ENCODE peak calls at places on chromosomes 7 and 10, in eight cellular contexts. S, H, A, R, C, M, B and P are unnamed samples.

GRCh38 chr7:100367251-100367620 is 6.1 kb upstream of the PILRA start:
- DNase-seq in M (no peak), B (no peak), R (peak), H (no peak), S (no peak), C (no peak), A (no peak), P (no peak)

GRCh38 chr7:73560035-73560835 is 2.7 kb upstream of the BCL7B start:
- DNase-seq in B (no peak), C (peak), A (peak), R (no peak), H (peak), S (peak), M (peak), P (peak)

GRCh38 chr10:17354781-17355180 is 99.6 kb downstream of the ST8SIA6 start:
- DNase-seq in A (no peak), S (peak), R (no peak), C (peak), B (no peak), M (no peak), H (peak), P (peak)

GRCh38 chr10:63765126-63765525 is 243.9 kb downstream of the REEP3 start:
- DNase-seq in B (no peak), M (peak), H (peak), C (peak), S (no peak), A (no peak), R (no peak), P (no peak)

GRCh38 chr7:29866490-29866930 is 60.2 kb downstream of the WIPF3 start:
- DNase-seq in H (peak), B (no peak), S (peak), M (peak), R (peak), C (peak), A (no peak), P (peak)

GRCh38 chr10:18097524-18097923 is 42.7 kb upstream of the CACNB2 start:
- DNase-seq in R (no peak), C (peak), A (no peak), B (no peak), M (peak), S (no peak), H (peak), P (no peak)

GRCh38 chr7:108627476-108628051 is 57.9 kb downstream of the DNAJB9 start:
- DNase-seq in A (no peak), R (no peak), C (no peak), B (no peak), M (no peak), H (no peak), S (no peak), P (no peak)

GRCh38 chr7:6078548-6078947 is 47.4 kb downstream of the ANKRD61 start:
- DNase-seq in A (no peak), M (no peak), B (no peak), R (no peak), S (no peak), C (no peak), H (no peak), P (no peak)

GRCh38 chr10:30056281-30056680 is 3.1 kb downstream of the JCAD start:
- DNase-seq in S (peak), A (no peak), C (no peak), R (no peak), H (peak), B (no peak), M (peak), P (no peak)

GRCh38 chr10:68231106-68231901 is 609 bp downstream of the ATOH7 start:
- DNase-seq in A (peak), S (peak), R (peak), M (peak), C (peak), H (peak), B (peak), P (no peak)

GRCh38 chr7:100801833-100802568 is 25.3 kb downstream of the EPHB4 start:
- DNase-seq in H (peak), R (peak), A (peak), S (peak), B (peak), M (peak), C (peak), P (peak)

GRCh38 chr7:94376281-94376680 is 18.4 kb upstream of the COL1A2 start:
- DNase-seq in B (no peak), S (no peak), R (no peak), C (no peak), H (no peak), M (no peak), A (no peak), P (no peak)

GRCh38 chr7:75980865-75981449 is 13.4 kb downstream of the TMEM120A start:
- DNase-seq in A (no peak), B (no peak), R (no peak), C (no peak), M (no peak), H (no peak), S (no peak), P (no peak)

GRCh38 chr10:130555411-130555750 is 419.2 kb downstream of the GLRX3 start:
- DNase-seq in S (no peak), M (no peak), H (no peak), A (no peak), R (no peak), C (no peak), B (no peak), P (no peak)

GRCh38 chr7:156875766-156876165 is 17.2 kb downstream of the LMBR1 start:
- DNase-seq in H (no peak), A (no peak), S (no peak), R (no peak), B (no peak), M (no peak), C (no peak), P (no peak)

GRCh38 chr7:137953043-137953691 is 48.7 kb downstream of the CREB3L2 start:
- DNase-seq in H (peak), C (peak), R (no peak), B (no peak), A (peak), S (peak), M (peak), P (peak)

GRCh38 chr7:41701068-41701467 is 1.8 kb downstream of the INHBA start:
- DNase-seq in B (no peak), H (no peak), A (no peak), S (no peak), M (no peak), C (no peak), R (no peak), P (no peak)

GRCh38 chr7:38284553-38284952 is 11.1 kb upstream of the TARP start:
- DNase-seq in C (no peak), S (no peak), A (no peak), R (no peak), B (no peak), M (no peak), H (no peak), P (no peak)

GRCh38 chr10:88045544-88046415 is 182.4 kb downstream of the PTEN start:
- DNase-seq in H (no peak), C (peak), S (no peak), M (peak), B (no peak), R (no peak), A (no peak), P (no peak)

GRCh38 chr10:123136806-123137642 is 1.3 kb downstream of the HMX3 start:
- DNase-seq in A (no peak), R (no peak), C (no peak), H (no peak), M (no peak), B (no peak), S (no peak), P (no peak)

GRCh38 chr7:2524808-2525140 is 5.2 kb downstream of the LFNG start:
- DNase-seq in B (no peak), S (no peak), A (no peak), H (no peak), R (no peak), C (no peak), M (no peak), P (no peak)

GRCh38 chr7:55052726-55053431 is 34.1 kb downstream of the EGFR start:
- DNase-seq in C (peak), B (no peak), A (no peak), M (peak), S (no peak), H (peak), R (no peak), P (no peak)

GRCh38 chr10:62511656-62512055 is 137.5 kb downstream of the ZNF365 start:
- DNase-seq in H (no peak), S (no peak), M (no peak), C (no peak), B (no peak), A (no peak), R (no peak), P (no peak)

GRCh38 chr10:78900715-78901430 is 167.9 kb upstream of the ZMIZ1 start:
- DNase-seq in R (no peak), M (no peak), A (no peak), C (no peak), H (no peak), S (no peak), B (no peak), P (no peak)

GRCh38 chr10:62182595-62182994 is 86.0 kb downstream of the RTKN2 start:
- DNase-seq in H (no peak), S (no peak), R (no peak), B (no peak), M (no peak), A (no peak), C (no peak), P (no peak)

GRCh38 chr7:92075455-92076158 is 58.7 kb downstream of the CYP51A1 start:
- DNase-seq in S (no peak), H (no peak), B (no peak), C (no peak), M (no peak), R (no peak), A (no peak), P (no peak)

GRCh38 chr10:84138478-84139125 is 707 bp upstream of the GHITM start:
- DNase-seq in S (no peak), B (no peak), C (peak), R (peak), A (peak), M (peak), H (peak), P (no peak)

GRCh38 chr10:84140036-84140379 is 699 bp downstream of the GHITM start:
- DNase-seq in B (no peak), H (peak), M (peak), C (peak), R (no peak), A (no peak), S (peak), P (no peak)

GRCh38 chr10:84135836-84136235 is 3.5 kb upstream of the GHITM start:
- DNase-seq in M (no peak), S (no peak), B (no peak), R (no peak), C (no peak), H (no peak), A (no peak), P (no peak)

DNA sequence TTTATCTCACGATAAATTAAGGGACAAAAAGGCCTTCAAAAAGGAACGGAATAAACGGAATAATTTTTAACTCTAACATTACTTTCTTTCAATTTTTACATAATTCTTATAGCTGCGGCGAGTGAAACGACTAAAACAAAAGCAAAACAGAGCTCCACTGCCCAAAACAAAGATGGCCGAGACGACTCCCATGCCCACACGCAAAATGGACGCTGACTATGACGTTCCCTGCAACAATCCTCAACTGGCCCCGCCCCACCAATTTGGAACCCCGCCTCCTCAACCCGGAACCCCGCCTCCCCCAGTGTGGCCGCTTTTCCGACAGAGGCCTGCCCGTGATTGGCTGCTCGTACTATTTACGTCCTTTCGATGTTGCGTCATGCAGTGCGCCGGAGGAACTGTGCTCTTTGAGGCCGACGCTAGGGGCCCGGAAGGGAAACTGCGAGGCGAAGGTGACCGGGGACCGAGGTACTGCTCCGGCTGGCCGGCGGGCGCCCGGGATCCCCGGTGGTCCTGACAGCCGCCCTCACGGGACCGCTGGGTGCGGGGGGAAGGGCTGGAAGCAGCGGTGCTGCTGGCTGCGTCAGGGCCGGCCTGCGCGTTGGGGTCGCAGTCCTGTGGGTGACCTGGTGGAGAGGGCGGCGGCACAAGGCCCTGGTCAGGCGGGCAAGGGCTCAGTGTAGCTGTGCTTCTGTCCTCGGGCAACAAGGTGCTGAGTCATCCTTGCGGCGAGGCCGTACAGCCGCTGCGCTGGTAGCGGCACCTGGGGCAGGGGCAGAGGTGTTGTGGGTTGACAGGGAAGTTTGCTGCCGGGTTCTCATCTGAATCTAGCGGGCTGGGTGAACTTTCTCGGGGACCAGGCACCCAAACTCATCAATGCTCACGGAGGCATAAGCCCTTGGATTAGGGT is at the start of gene GHITM:
- DNase-seq in B (peak), M (peak), A (peak), R (peak), S (peak), H (peak), C (peak), P (peak)
- TF ChIP-seq CTCF in B (peak), M (peak), A (peak), R (peak), S (peak), H (peak), C (peak), P (peak)

DNA sequence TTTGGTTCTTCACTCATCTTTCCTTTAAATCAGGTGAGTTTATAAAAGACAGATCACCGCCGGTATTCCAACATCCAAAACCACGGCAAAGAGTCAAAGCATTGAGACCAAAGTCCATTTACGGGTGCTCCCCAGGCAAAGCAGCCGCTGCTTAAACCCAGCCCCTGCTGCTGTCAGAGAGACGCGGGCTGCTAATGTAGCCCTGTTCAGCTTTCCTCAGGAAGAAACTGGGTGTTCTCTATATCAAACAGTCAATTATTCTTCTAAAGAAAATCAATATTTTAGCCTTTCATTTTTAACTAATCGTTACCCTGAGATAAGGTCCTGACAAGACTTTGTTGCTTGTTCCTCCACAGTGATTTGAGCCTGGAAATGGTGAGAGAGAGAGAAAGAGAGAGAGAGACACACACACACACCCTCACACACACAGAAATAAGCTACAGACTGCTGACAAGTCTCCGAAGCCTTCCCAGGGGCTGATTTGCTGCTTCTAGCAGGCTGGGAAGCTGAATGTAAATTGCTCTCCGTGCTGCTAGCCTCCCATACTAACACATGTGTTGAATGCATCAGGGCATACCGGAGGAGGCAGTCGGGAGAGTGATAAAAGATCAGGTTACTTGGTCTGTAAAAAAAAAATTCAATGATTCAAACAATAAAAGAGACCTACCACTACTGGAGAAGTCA is 183.0 kb upstream of the ANK3 start:
- DNase-seq in R (no peak), A (no peak), H (peak), S (peak), M (peak), B (no peak), C (peak), P (peak)
- H3K4me3 ChIP-seq in R (peak), A (no peak), H (peak), S (peak), M (peak), B (peak), C (peak), P (peak)

DNA sequence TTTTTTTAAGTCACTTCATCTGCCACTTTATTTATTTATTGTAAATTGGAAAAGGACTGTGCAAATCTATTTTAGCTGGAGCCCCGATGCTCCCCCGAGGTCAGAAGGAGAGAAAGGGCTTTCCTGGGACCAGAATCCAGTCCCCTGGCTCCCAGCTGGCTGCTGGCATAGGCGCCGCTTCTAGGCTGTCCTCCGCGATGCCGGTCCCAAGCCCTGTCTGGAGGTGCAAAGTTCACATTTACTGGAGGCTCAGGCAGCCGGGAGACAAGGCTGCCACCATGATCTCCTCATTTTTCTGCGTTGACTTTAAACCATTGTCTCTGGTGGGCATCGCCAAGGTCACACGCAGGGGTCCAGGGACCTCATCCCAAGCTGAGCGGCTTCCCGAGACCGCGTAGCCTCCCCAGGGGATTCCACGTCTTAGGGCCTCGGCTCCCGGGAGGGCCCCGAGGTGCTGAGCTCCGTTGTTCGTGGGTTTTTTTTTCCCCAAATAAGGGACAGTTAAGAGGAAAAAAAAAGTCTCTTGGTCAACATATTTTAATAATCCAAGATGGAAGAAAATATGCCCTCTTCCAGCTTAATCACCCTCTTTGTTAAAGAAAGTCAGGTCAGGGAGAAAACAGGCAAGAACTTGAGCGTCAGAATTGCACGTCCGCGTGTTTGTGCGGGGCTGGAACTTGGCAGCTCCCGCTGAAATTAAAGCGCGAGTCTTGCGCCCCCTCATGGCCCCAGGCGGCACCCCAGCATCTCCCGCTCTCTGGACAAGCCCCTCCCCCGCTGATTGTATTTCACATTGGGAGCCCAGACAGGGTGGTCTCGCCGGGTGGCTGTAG is 11.9 kb downstream of the RGR start:
- DNase-seq in S (peak), M (peak), B (no peak), C (peak), A (no peak), R (no peak), H (peak), P (no peak)
- TF ChIP-seq CTCF in S (peak), M (peak), B (no peak), C (peak), A (peak), R (peak), H (peak), P (peak)

GRCh38 chr10:24451325-24451820 is 242.4 kb downstream of the KIAA1217 start:
- DNase-seq in B (no peak), M (no peak), C (no peak), H (peak), S (no peak), R (no peak), A (no peak), P (no peak)
- H3K4me3 ChIP-seq in B (no peak), M (no peak), C (no peak), H (peak), S (no peak), R (no peak), A (no peak), P (no peak)

GRCh38 chr7:123022576-123022975 is 27.1 kb upstream of the TAS2R16 start:
- DNase-seq in B (no peak), A (no peak), S (no peak), M (no peak), R (no peak), C (peak), H (peak), P (no peak)

GRCh38 chr7:123023126-123023525 is 27.6 kb upstream of the TAS2R16 start:
- DNase-seq in M (no peak), C (no peak), B (no peak), H (no peak), S (no peak), R (no peak), A (no peak), P (no peak)

GRCh38 chr7:123026251-123026650 is 30.8 kb upstream of the TAS2R16 start:
- DNase-seq in C (no peak), M (no peak), A (no peak), H (no peak), S (no peak), B (no peak), R (no peak), P (no peak)

GRCh38 chr7:123030631-123031030 is 35.1 kb upstream of the TAS2R16 start:
- DNase-seq in S (no peak), A (no peak), M (no peak), R (no peak), B (no peak), H (no peak), C (no peak), P (no peak)

DNA sequence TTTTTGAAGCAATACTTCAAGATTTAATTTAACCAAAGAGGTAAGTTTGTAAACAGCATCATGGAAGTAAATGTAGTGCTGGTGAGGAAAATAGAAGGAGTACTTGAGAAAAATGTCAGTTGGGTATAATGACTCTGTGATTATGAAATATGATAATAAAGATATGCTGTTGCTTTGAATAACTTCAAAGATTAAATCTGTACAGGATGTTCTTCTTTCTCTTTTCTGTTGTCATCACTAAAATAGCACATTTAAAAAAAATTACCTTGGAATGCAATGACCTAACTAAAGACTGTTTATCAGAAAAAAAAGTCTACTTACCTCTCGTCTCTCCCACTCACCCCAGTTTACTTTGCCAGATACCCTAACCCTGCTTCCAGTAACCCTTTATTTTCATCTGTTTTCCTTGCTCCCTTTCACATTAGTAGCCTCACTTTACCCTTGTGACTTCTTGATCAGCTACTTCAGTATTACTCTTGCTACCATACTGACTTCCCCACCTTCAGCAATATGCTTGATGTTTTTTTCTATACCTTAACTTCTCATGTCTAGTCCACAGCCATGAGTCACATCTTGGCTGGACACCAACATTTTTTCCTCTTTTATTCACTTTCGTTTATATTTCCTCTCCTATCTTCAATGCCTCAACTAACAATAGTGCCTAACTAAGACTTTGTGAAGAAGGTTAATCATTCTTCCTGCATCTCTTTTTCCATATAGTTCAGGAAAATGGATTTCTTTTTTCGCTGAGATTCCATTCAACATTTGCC is 29.7 kb upstream of the TAS2R16 start:
- DNase-seq in H (peak), C (peak), A (no peak), R (no peak), B (no peak), M (no peak), S (peak), P (peak)
- TF ChIP-seq CTCF in H (no peak), C (no peak), A (no peak), R (no peak), B (no peak), M (no peak), S (no peak), P (no peak)